ENCODE peak calls at places on chromosomes 5 and 9, in four cellular contexts. N is gastrocnemius medialis, H is right atrium auricular region, J is NB4. Q is an unnamed sample.

GRCh38 chr5:96790851-96791513 is 16.8 kb downstream of the ERAP1 start:
- DNase-seq in N (no peak), H (no peak), J (no peak), Q (no peak)

GRCh38 chr5:11599499-11599898 is 304.7 kb downstream of the CTNND2 start:
- DNase-seq in N (no peak), H (no peak), J (no peak), Q (no peak)

GRCh38 chr5:37174928-37175327 is 74.2 kb downstream of the CPLANE1 start:
- DNase-seq in N (no peak), H (no peak), J (no peak), Q (no peak)

GRCh38 chr5:74205745-74206570 is 434.6 kb downstream of the ENC1 start:
- DNase-seq in N (no peak), H (no peak), J (no peak), Q (no peak)

GRCh38 chr9:132151118-132151517 is 10.7 kb upstream of the NTNG2 start:
- DNase-seq in N (no peak), H (no peak), J (no peak), Q (no peak)

GRCh38 chr9:124306098-124306735 is 48.5 kb downstream of the NEK6 start:
- DNase-seq in N (no peak), H (no peak), J (peak; percentile 74), Q (no peak)

GRCh38 chr9:136542246-136543041 is 3.4 kb downstream of the NOTCH1 start:
- DNase-seq in N (no peak), H (no peak), J (no peak), Q (no peak)

GRCh38 chr9:122218070-122218884 is 10.5 kb downstream of the LHX6 start:
- DNase-seq in N (no peak), H (no peak), J (peak; percentile 91), Q (no peak)

GRCh38 chr9:109115931-109116541 is 3.7 kb downstream of the TMEM245 start:
- DNase-seq in N (no peak), H (no peak), J (no peak), Q (no peak)

GRCh38 chr5:86461169-86461956 is 156.4 kb upstream of the COX7C start:
- DNase-seq in N (no peak), H (no peak), J (no peak), Q (no peak)

GRCh38 chr9:19161257-19162025 is 34.1 kb upstream of the PLIN2 start:
- DNase-seq in N (peak; percentile 72), H (peak; percentile 93), J (peak; percentile 100), Q (no peak)

GRCh38 chr9:111601237-111602018 is 2.0 kb upstream of the PTGR1 start:
- DNase-seq in N (no peak), H (no peak), J (no peak), Q (no peak)

GRCh38 chr9:78892769-78893168 is 595.8 kb downstream of the PSAT1 start:
- DNase-seq in N (no peak), H (no peak), J (no peak), Q (no peak)

GRCh38 chr5:37789991-37790390 is 49.9 kb downstream of the GDNF start:
- DNase-seq in N (no peak), H (no peak), J (no peak), Q (no peak)

GRCh38 chr5:38157024-38157423 is 101.3 kb upstream of the EGFLAM start:
- DNase-seq in N (no peak), H (no peak), J (no peak), Q (no peak)

GRCh38 chr9:110830495-110830894 is 161.9 kb downstream of the MUSK start:
- DNase-seq in N (no peak), H (no peak), J (no peak), Q (no peak)

GRCh38 chr5:7261049-7261448 is 134.9 kb upstream of the ADCY2 start:
- DNase-seq in N (no peak), H (no peak), J (peak; percentile 54), Q (peak; percentile 16)

Q was measured in NCI-H1930.